ENCODE peak calls at places on chromosome 15, in four cellular contexts. K is pons, R is RWPE2, E is A549. L is an unnamed sample.

GRCh38 chr15:45776772-45777171 is 141.9 kb downstream of the SQOR start:
- DNase-seq in K (no peak), E (no peak), R (no peak), L (no peak)

GRCh38 chr15:77384086-77384485 is 35.8 kb downstream of the PEAK1 start:
- DNase-seq in R (no peak), E (no peak), K (no peak), L (no peak)

GRCh38 chr15:90851945-90852344 is 16.4 kb upstream of the FURIN start:
- DNase-seq in E (no peak), K (no peak), R (no peak), L (no peak)

GRCh38 chr15:95715116-95715888 is 615.2 kb upstream of the NR2F2 start:
- DNase-seq in R (no peak), K (no peak), E (no peak), L (no peak)

GRCh38 chr15:101027920-101028319 is 108.8 kb downstream of the LRRK1 start:
- DNase-seq in R (peak), E (no peak), K (no peak), L (no peak)

GRCh38 chr15:70095387-70096214 is 2.1 kb downstream of the TLE3 start:
- DNase-seq in R (no peak), K (no peak), E (no peak), L (no peak)

GRCh38 chr15:63244976-63245645 is 32.3 kb upstream of the APH1B start:
- DNase-seq in K (no peak), R (no peak), E (no peak), L (no peak)

GRCh38 chr15:45548753-45549520 is 26.4 kb upstream of the SLC30A4 start:
- DNase-seq in R (no peak), K (no peak), E (no peak), L (no peak)

GRCh38 chr15:96328101-96328958 is 2.2 kb upstream of the NR2F2 start:
- DNase-seq in E (no peak), R (no peak), K (no peak), L (no peak)

GRCh38 chr15:66752078-66752477 is 50.0 kb downstream of the SMAD6 start:
- DNase-seq in R (no peak), E (no peak), K (no peak), L (no peak)

GRCh38 chr15:99614749-99615288 is 49.0 kb downstream of the MEF2A start:
- DNase-seq in K (peak), E (no peak), R (no peak), L (no peak)

GRCh38 chr15:64630403-64631107 is 144.8 kb downstream of the RBPMS2 start:
- DNase-seq in K (no peak), R (no peak), E (no peak), L (no peak)